ENCODE peak calls at places on chromosomes 7 and 10, in five cellular contexts. G is A549, W is colonic mucosa, N is upper lobe of right lung, P is DND-41. H is an unnamed sample.

GRCh38 chr10:36366843-36367242 is 724.7 kb upstream of the FZD8 start:
- DNase-seq in G (no peak), W (no peak), N (no peak), P (no peak), H (no peak)

GRCh38 chr7:86972072-86972471 is 87.4 kb downstream of the ELAPOR2 start:
- DNase-seq in G (no peak), W (no peak), N (no peak), P (no peak), H (no peak)

GRCh38 chr7:3027455-3027854 is 16.2 kb downstream of the CARD11 start:
- DNase-seq in G (no peak), W (no peak), N (no peak), P (no peak), H (no peak)

GRCh38 chr7:36583318-36583717 is 141.0 kb downstream of the AOAH start:
- DNase-seq in G (no peak), W (no peak), N (no peak), P (no peak), H (no peak)

GRCh38 chr7:151436446-151437162 is 3.3 kb downstream of the CRYGN start:
- DNase-seq in G (no peak), W (no peak), N (peak; percentile 53), P (no peak), H (no peak)

GRCh38 chr7:3172768-3173280 is 128.2 kb upstream of the SDK1 start:
- DNase-seq in G (no peak), W (no peak), N (no peak), P (no peak), H (no peak)

GRCh38 chr10:122682522-122682921 is 17.1 kb downstream of the C10orf120 start:
- DNase-seq in G (no peak), W (no peak), N (no peak), P (no peak), H (no peak)

GRCh38 chr10:63273575-63273974 is 140.4 kb downstream of the NRBF2 start:
- DNase-seq in G (no peak), W (no peak), N (no peak), P (no peak), H (no peak)

GRCh38 chr7:139494835-139495568 is 11.5 kb upstream of the KLRG2 start:
- DNase-seq in G (no peak), W (no peak), N (no peak), P (no peak), H (no peak)

GRCh38 chr7:103657474-103657894 is 211.5 kb upstream of the SLC26A5 start:
- DNase-seq in G (no peak), W (no peak), N (no peak), P (no peak), H (no peak)

GRCh38 chr10:48439031-48439430 is 132.6 kb downstream of the MAPK8 start:
- DNase-seq in G (no peak), W (no peak), N (no peak), P (no peak), H (no peak)

GRCh38 chr7:23893942-23894890 is 184.2 kb downstream of the STK31 start:
- DNase-seq in G (no peak), W (no peak), N (no peak), P (peak; percentile 78), H (no peak)

GRCh38 chr7:130921391-130922180 is 187.6 kb upstream of the KLF14 start:
- DNase-seq in G (no peak), W (peak; percentile 66), N (no peak), P (no peak), H (no peak)

GRCh38 chr10:70137135-70137534 is 4.5 kb upstream of the AIFM2 start:
- DNase-seq in G (no peak), W (no peak), N (no peak), P (no peak), H (no peak)
- H3K27ac ChIP-seq in G (no peak overlapping the region), W (peak overlapping the region; percentile 85), N (no peak overlapping the region), P (no peak overlapping the region), H (no peak overlapping the region)

GRCh38 chr7:132504071-132504470 is 72.2 kb downstream of the PLXNA4 start:
- DNase-seq in G (no peak), W (no peak), N (no peak), P (no peak), H (no peak)

GRCh38 chr7:132500727-132501410 is 75.4 kb downstream of the PLXNA4 start:
- DNase-seq in G (no peak), W (peak; percentile 34), N (no peak), P (no peak), H (no peak)

GRCh38 chr7:132501956-132502355 is 74.3 kb downstream of the PLXNA4 start:
- DNase-seq in G (no peak), W (no peak), N (no peak), P (no peak), H (no peak)

GRCh38 chr7:132503415-132503814 is 72.9 kb downstream of the PLXNA4 start:
- DNase-seq in G (no peak), W (no peak), N (no peak), P (no peak), H (no peak)

DNA sequence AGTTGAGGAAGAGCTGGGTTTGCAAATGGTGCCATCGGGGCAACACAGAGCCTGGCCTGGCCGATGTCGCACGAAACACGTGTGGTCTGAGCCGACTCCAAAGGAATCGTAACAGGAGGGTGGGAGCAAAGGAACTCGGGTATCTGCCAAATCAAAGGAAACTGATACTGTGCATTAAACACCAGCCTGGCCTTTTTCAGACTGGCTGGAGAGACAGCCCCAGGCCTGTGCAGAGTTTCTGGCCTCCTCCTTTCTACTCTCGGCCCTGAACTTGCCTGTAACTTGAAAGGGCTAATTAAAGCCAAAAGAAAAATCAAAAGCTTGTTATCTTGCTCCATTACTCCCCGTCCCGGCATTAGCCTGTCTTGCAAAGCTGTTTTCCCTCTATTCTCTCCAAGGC is 71.4 kb downstream of the PLXNA4 start:
- DNase-seq in G (no peak), W (no peak), N (no peak), P (no peak), H (no peak)
- H3K4me3 ChIP-seq in G (no peak overlapping the region), W (no peak overlapping the region), N (no peak overlapping the region), P (no peak overlapping the region), H (no peak overlapping the region)

GRCh38 chr10:113530476-113530875 is 22.4 kb upstream of the HABP2 start:
- DNase-seq in G (no peak), W (no peak), N (no peak), P (no peak), H (no peak)
- H3K27ac ChIP-seq in G (no peak overlapping the region), W (no peak overlapping the region), N (no peak overlapping the region), P (no peak overlapping the region), H (no peak overlapping the region)

GRCh38 chr10:101771380-101771779 is 4.5 kb downstream of the FGF8 start:
- DNase-seq in G (no peak), W (no peak), N (no peak), P (no peak), H (no peak)

GRCh38 chr10:101773923-101774588 is 1.9 kb downstream of the FGF8 start:
- DNase-seq in G (no peak), W (no peak), N (no peak), P (no peak), H (no peak)

GRCh38 chr10:101772895-101773761 is 2.8 kb downstream of the FGF8 start:
- DNase-seq in G (no peak), W (no peak), N (peak; percentile 25), P (no peak), H (no peak)

GRCh38 chr10:101770331-101771215 is 5.3 kb downstream of the FGF8 start:
- DNase-seq in G (no peak), W (no peak), N (peak; percentile 63), P (no peak), H (no peak)

DNA sequence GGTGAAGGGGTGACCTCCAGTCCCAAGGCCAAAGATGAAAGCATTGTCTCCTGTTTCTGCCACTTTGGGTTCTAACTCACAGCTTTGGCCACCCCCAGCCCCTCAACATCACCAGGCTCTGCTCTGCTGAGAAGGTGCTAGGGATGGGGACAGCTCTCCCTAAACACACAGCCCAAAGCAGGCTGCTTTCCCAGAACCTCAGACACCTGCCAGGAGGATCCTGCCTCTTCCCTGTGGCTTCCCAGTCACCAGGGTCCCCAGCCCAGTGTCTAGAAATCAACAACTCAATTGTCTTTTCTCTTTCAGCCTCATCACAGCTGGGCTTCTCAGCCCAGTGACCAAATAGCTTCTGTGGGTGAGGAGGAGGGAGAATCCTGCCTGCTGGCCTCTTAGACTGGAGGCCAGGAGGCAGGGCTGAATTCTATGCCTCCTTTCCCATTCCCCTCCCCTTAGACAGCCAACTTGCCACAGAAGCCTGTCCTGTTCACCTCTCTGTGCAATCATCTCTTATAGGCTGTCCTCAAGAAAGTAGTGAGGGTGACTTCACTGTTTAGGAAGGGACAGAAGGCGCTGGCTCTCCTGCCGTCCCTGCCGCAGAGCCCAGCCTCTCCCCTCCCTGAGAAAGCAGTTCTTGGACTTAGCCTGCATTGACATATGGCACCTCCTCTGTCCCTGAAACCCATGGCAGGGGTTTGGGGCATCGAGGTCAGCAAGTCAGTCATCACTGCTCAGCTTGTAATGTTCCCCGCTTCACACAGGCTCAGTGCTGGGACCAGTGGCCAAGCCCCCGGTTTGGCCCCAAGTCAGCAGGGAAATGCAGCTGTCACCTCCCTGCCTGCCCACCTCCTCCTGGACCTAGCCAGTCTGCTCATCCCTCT is 3.7 kb downstream of the FGF8 start:
- DNase-seq in G (no peak), W (no peak), N (no peak), P (no peak), H (no peak)
- H3K4me3 ChIP-seq in G (no peak overlapping the region), W (no peak overlapping the region), N (no peak overlapping the region), P (no peak overlapping the region), H (no peak overlapping the region)

GRCh38 chr10:59807629-59808620 is 54.7 kb upstream of the MRLN start:
- DNase-seq in G (no peak), W (no peak), N (peak; percentile 67), P (no peak), H (no peak)

GRCh38 chr10:59808896-59809643 is 55.8 kb upstream of the MRLN start:
- DNase-seq in G (peak; percentile 51), W (peak; percentile 90), N (peak; percentile 82), P (peak; percentile 68), H (no peak)

GRCh38 chr10:59805043-59805442 is 51.8 kb upstream of the MRLN start:
- DNase-seq in G (peak; percentile 11), W (peak; percentile 79), N (no peak), P (peak; percentile 13), H (no peak)

GRCh38 chr10:59812541-59813122 is 59.4 kb upstream of the MRLN start:
- DNase-seq in G (no peak), W (no peak), N (no peak), P (no peak), H (no peak)

DNA sequence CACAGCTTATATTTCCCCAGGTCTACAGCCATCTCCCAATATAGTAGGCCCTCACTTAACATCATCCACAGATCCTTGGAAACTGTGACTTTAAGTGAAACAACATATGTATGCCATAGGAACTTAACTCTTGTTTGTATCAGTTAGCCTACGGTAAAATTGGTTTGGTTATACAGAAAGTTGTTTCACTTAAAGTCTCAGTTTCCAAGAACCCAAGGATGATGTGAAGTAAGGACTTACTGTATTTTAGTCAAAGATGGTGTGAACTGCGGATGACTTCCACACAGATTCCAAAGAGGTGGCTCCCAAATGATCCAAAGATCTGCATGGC is 56.4 kb upstream of the MRLN start:
- DNase-seq in G (no peak), W (no peak), N (no peak), P (no peak), H (no peak)
- H3K27ac ChIP-seq in G (no peak overlapping the region), W (no peak overlapping the region), N (no peak overlapping the region), P (no peak overlapping the region), H (no peak overlapping the region)

H was measured in effector memory CD4-positive, alpha-beta T cell.